ENCODE peak calls at places on chromosomes 2 and 18, in five cellular contexts. One of them, this sample, is unnamed.

GRCh38 chr18:44758821-44759624 is 78.3 kb downstream of the SETBP1 start:
- DNase-seq in mucosa of descending colon: no peak
- DNase-seq in A549: no peak
- DNase-seq in LoVo: no peak
- DNase-seq in cardiac fibroblast: no peak
- DNase-seq in this sample: no peak

GRCh38 chr2:159604159-159604558 is 12.2 kb downstream of the BAZ2B start:
- DNase-seq in mucosa of descending colon: no peak
- DNase-seq in A549: no peak
- DNase-seq in LoVo: no peak
- DNase-seq in cardiac fibroblast: no peak
- DNase-seq in this sample: no peak

GRCh38 chr2:7670905-7671304 is 753.7 kb downstream of the RNF144A start:
- DNase-seq in mucosa of descending colon: no peak
- DNase-seq in A549: no peak
- DNase-seq in LoVo: no peak
- DNase-seq in cardiac fibroblast: no peak
- DNase-seq in this sample: no peak

GRCh38 chr18:50398947-50399346 is 24.1 kb downstream of the SKA1 start:
- DNase-seq in mucosa of descending colon: no peak
- DNase-seq in A549: no peak
- DNase-seq in LoVo: no peak
- DNase-seq in cardiac fibroblast: no peak
- DNase-seq in this sample: no peak

GRCh38 chr2:85915606-85916303 is 27.0 kb upstream of the ST3GAL5 start:
- DNase-seq in mucosa of descending colon: no peak
- DNase-seq in A549: no peak
- DNase-seq in LoVo: no peak
- DNase-seq in cardiac fibroblast: no peak
- DNase-seq in this sample: no peak

GRCh38 chr2:206693399-206694137 is 24.6 kb downstream of the DYTN start:
- DNase-seq in mucosa of descending colon: no peak
- DNase-seq in A549: peak
- DNase-seq in LoVo: peak
- DNase-seq in cardiac fibroblast: peak
- DNase-seq in this sample: no peak

GRCh38 chr2:20612835-20613341 is 38.0 kb downstream of the HS1BP3 start:
- DNase-seq in mucosa of descending colon: no peak
- DNase-seq in A549: no peak
- DNase-seq in LoVo: no peak
- DNase-seq in cardiac fibroblast: no peak
- DNase-seq in this sample: no peak

GRCh38 chr2:170856066-170856465 is 39.4 kb downstream of the GAD1 start:
- DNase-seq in mucosa of descending colon: no peak
- DNase-seq in A549: no peak
- DNase-seq in LoVo: no peak
- DNase-seq in cardiac fibroblast: no peak
- DNase-seq in this sample: no peak

GRCh38 chr2:177332041-177332991 is 60.3 kb upstream of the AGPS start:
- DNase-seq in mucosa of descending colon: no peak
- DNase-seq in A549: peak
- DNase-seq in LoVo: peak
- DNase-seq in cardiac fibroblast: peak
- DNase-seq in this sample: no peak

GRCh38 chr2:56448999-56449431 is 265.2 kb downstream of the CCDC85A start:
- DNase-seq in mucosa of descending colon: peak
- DNase-seq in A549: peak
- DNase-seq in LoVo: peak
- DNase-seq in cardiac fibroblast: no peak
- DNase-seq in this sample: no peak

GRCh38 chr18:76518073-76518472 is 23.0 kb upstream of the ZNF516 start:
- DNase-seq in mucosa of descending colon: no peak
- DNase-seq in A549: no peak
- DNase-seq in LoVo: no peak
- DNase-seq in cardiac fibroblast: peak
- DNase-seq in this sample: no peak

GRCh38 chr2:157874997-157875719 is 972 bp downstream of the ACVR1 start:
- DNase-seq in mucosa of descending colon: peak
- DNase-seq in A549: peak
- DNase-seq in LoVo: no peak
- DNase-seq in cardiac fibroblast: peak
- DNase-seq in this sample: no peak

GRCh38 chr2:241568738-241569137 is 10.2 kb downstream of the BOK start:
- DNase-seq in mucosa of descending colon: no peak
- DNase-seq in A549: no peak
- DNase-seq in LoVo: no peak
- DNase-seq in cardiac fibroblast: no peak
- DNase-seq in this sample: no peak

GRCh38 chr2:227407601-227408089 is 19.9 kb upstream of the SCYGR1 start:
- DNase-seq in mucosa of descending colon: peak
- DNase-seq in A549: peak
- DNase-seq in LoVo: no peak
- DNase-seq in cardiac fibroblast: peak
- DNase-seq in this sample: no peak

GRCh38 chr2:232203166-232203891 is 175.2 kb upstream of the ALPP start:
- DNase-seq in mucosa of descending colon: no peak
- DNase-seq in A549: no peak
- DNase-seq in LoVo: no peak
- DNase-seq in cardiac fibroblast: no peak
- DNase-seq in this sample: no peak

GRCh38 chr2:20382965-20383800 is 32.5 kb upstream of the PUM2 start:
- DNase-seq in mucosa of descending colon: no peak
- DNase-seq in A549: peak
- DNase-seq in LoVo: no peak
- DNase-seq in cardiac fibroblast: peak
- DNase-seq in this sample: no peak

GRCh38 chr2:222797308-222797707 is 63.5 kb upstream of the ACSL3 start:
- DNase-seq in mucosa of descending colon: no peak
- DNase-seq in A549: peak
- DNase-seq in LoVo: no peak
- DNase-seq in cardiac fibroblast: peak
- DNase-seq in this sample: no peak

GRCh38 chr2:16218651-16219050 is 278.3 kb downstream of the MYCN start:
- DNase-seq in mucosa of descending colon: no peak
- DNase-seq in A549: peak
- DNase-seq in LoVo: peak
- DNase-seq in cardiac fibroblast: no peak
- DNase-seq in this sample: no peak

GRCh38 chr2:15122915-15123314 is 438.2 kb downstream of the NBAS start:
- DNase-seq in mucosa of descending colon: no peak
- DNase-seq in A549: no peak
- DNase-seq in LoVo: no peak
- DNase-seq in cardiac fibroblast: no peak
- DNase-seq in this sample: no peak

GRCh38 chr2:56170536-56170935 is 13.3 kb upstream of the CCDC85A start:
- DNase-seq in mucosa of descending colon: no peak
- DNase-seq in A549: no peak
- DNase-seq in LoVo: no peak
- DNase-seq in cardiac fibroblast: no peak
- DNase-seq in this sample: no peak

GRCh38 chr2:218015831-218016521 is 13.2 kb upstream of the TNS1 start:
- DNase-seq in mucosa of descending colon: no peak
- DNase-seq in A549: no peak
- DNase-seq in LoVo: no peak
- DNase-seq in cardiac fibroblast: no peak
- DNase-seq in this sample: no peak

GRCh38 chr2:65071499-65072180 is 15.4 kb downstream of the CEP68 start:
- DNase-seq in mucosa of descending colon: no peak
- DNase-seq in A549: peak
- DNase-seq in LoVo: no peak
- DNase-seq in cardiac fibroblast: peak
- DNase-seq in this sample: no peak

GRCh38 chr2:16067037-16067406 is 126.7 kb downstream of the MYCN start:
- DNase-seq in mucosa of descending colon: no peak
- DNase-seq in A549: no peak
- DNase-seq in LoVo: no peak
- DNase-seq in cardiac fibroblast: no peak
- DNase-seq in this sample: no peak

GRCh38 chr2:134406311-134406710 is 152.4 kb downstream of the MGAT5 start:
- DNase-seq in mucosa of descending colon: no peak
- DNase-seq in A549: no peak
- DNase-seq in LoVo: peak
- DNase-seq in cardiac fibroblast: no peak
- DNase-seq in this sample: no peak

GRCh38 chr2:233486778-233487552 is 79.6 kb downstream of the USP40 start:
- DNase-seq in mucosa of descending colon: no peak
- DNase-seq in A549: peak
- DNase-seq in LoVo: peak
- DNase-seq in cardiac fibroblast: peak
- DNase-seq in this sample: no peak

GRCh38 chr18:46754661-46755292 is 2.1 kb downstream of the ST8SIA5 start:
- DNase-seq in mucosa of descending colon: no peak
- DNase-seq in A549: no peak
- DNase-seq in LoVo: no peak
- DNase-seq in cardiac fibroblast: no peak
- DNase-seq in this sample: no peak

GRCh38 chr2:126666003-126666402 is 10.0 kb downstream of the GYPC start:
- DNase-seq in mucosa of descending colon: no peak
- DNase-seq in A549: no peak
- DNase-seq in LoVo: no peak
- DNase-seq in cardiac fibroblast: no peak
- DNase-seq in this sample: no peak

GRCh38 chr2:168948621-168949212 is 47.6 kb downstream of the G6PC2 start:
- DNase-seq in mucosa of descending colon: no peak
- DNase-seq in A549: peak
- DNase-seq in LoVo: peak
- DNase-seq in cardiac fibroblast: peak
- DNase-seq in this sample: no peak